ENCODE peak calls at places on chromosomes 3 and 15, in six cellular contexts. Z is activated CD8-positive, alpha-beta memory T cell treated with anti-CD3 and anti-CD28 coated beads for 48 hours; T is left cardiac atrium; P is NCI-H2171; Q is adrenal gland; B is AG08396. Y is an unnamed sample.

GRCh38 chr3:52237006-52237658 is 1.8 kb downstream of the TWF2 start:
- DNase-seq in T (no peak), B (no peak), Z (no peak), Q (no peak), P (no peak), Y (no peak)

GRCh38 chr3:17546500-17546899 is 195.9 kb downstream of the TBC1D5 start:
- DNase-seq in T (no peak), B (no peak), Z (no peak), Q (no peak), P (peak), Y (peak)

GRCh38 chr15:66588971-66589370 is 23.2 kb upstream of the LCTL start:
- DNase-seq in B (no peak), T (no peak), Z (no peak), Q (no peak), P (no peak), Y (no peak)

GRCh38 chr3:148466143-148466542 is 231.6 kb upstream of the AGTR1 start:
- DNase-seq in B (peak), T (no peak), Q (no peak), P (no peak), Z (no peak), Y (no peak)

GRCh38 chr15:43877371-43877770 is 50.6 kb downstream of the WDR76 start:
- DNase-seq in T (no peak), Q (peak), Z (no peak), P (no peak), B (no peak), Y (no peak)

GRCh38 chr3:170808041-170808440 is 62.0 kb downstream of the RPL22L1 start:
- DNase-seq in T (no peak), B (no peak), Z (no peak), Q (no peak), P (no peak), Y (no peak)

GRCh38 chr3:48784426-48785120 is 63.1 kb downstream of the PRKAR2A start:
- DNase-seq in Q (no peak), B (peak), P (no peak), Z (no peak), T (no peak), Y (no peak)

GRCh38 chr15:93041159-93041547 is 47.9 kb downstream of the RGMA start:
- DNase-seq in Z (no peak), P (no peak), Q (no peak), B (no peak), T (no peak), Y (no peak)

GRCh38 chr3:54309601-54310000 is 187.2 kb downstream of the CACNA2D3 start:
- DNase-seq in P (no peak), Q (no peak), T (no peak), Z (no peak), B (no peak), Y (no peak)

GRCh38 chr3:145448436-145448835 is 712.5 kb downstream of the PLOD2 start:
- DNase-seq in P (no peak), B (no peak), Q (no peak), T (no peak), Z (no peak), Y (no peak)

GRCh38 chr3:30342319-30343060 is 263.9 kb upstream of the TGFBR2 start:
- DNase-seq in P (no peak), T (peak), B (peak), Z (no peak), Q (peak), Y (no peak)

GRCh38 chr3:105353485-105354161 is 13.1 kb upstream of the ALCAM start:
- DNase-seq in Q (peak), P (no peak), Z (no peak), B (no peak), T (peak), Y (no peak)

GRCh38 chr3:112319516-112320276 is 13.3 kb upstream of the CD200 start:
- DNase-seq in P (no peak), T (no peak), B (no peak), Q (no peak), Z (no peak), Y (no peak)

GRCh38 chr3:130850846-130851245 is 43.0 kb upstream of the ATP2C1 start:
- DNase-seq in P (no peak), B (no peak), Z (no peak), Q (no peak), T (no peak), Y (no peak)

GRCh38 chr15:49438970-49439631 is 16.1 kb downstream of the FGF7 start:
- DNase-seq in Z (no peak), P (no peak), Q (peak), T (peak), B (no peak), Y (no peak)

GRCh38 chr3:128727996-128728395 is 2.0 kb downstream of the RAB7A start:
- DNase-seq in B (no peak), Z (no peak), Q (no peak), T (no peak), P (no peak), Y (no peak)

GRCh38 chr3:160564205-160564922 is 1.0 kb downstream of the KPNA4 start:
- DNase-seq in B (no peak), Z (no peak), T (no peak), Q (no peak), P (peak), Y (peak)

GRCh38 chr3:141385386-141386079 is 17.2 kb downstream of the ZBTB38 start:
- DNase-seq in B (no peak), T (no peak), Z (no peak), Q (no peak), P (no peak), Y (peak)

GRCh38 chr3:64174328-64174727 is 50.9 kb downstream of the PRICKLE2 start:
- DNase-seq in Z (no peak), P (no peak), T (no peak), B (no peak), Q (no peak), Y (no peak)

GRCh38 chr3:78645628-78646310 is 1122.0 kb downstream of the ROBO1 start:
- DNase-seq in B (peak), P (peak), Q (no peak), T (no peak), Z (no peak), Y (peak)

GRCh38 chr3:42501681-42502428 is 588 bp upstream of the VIPR1 start:
- DNase-seq in P (peak), Q (peak), B (peak), T (peak), Z (no peak), Y (no peak)

GRCh38 chr3:170207717-170208116 is 14.5 kb upstream of the PRKCI start:
- DNase-seq in Q (no peak), P (no peak), Z (no peak), B (no peak), T (no peak), Y (no peak)

GRCh38 chr3:77081240-77081661 is 41.4 kb downstream of the ROBO2 start:
- DNase-seq in Q (no peak), Z (no peak), B (peak), P (peak), T (peak), Y (peak)

GRCh38 chr3:52136513-52136912 is 17.7 kb downstream of the POC1A start:
- DNase-seq in T (peak), Q (no peak), P (no peak), Z (no peak), B (no peak), Y (no peak)

GRCh38 chr15:64635486-64635815 is 139.9 kb downstream of the RBPMS2 start:
- DNase-seq in Q (peak), B (peak), P (no peak), T (peak), Z (no peak), Y (no peak)

GRCh38 chr3:117407317-117407716 is 697.7 kb downstream of the TUSC7 start:
- DNase-seq in T (no peak), Q (no peak), P (no peak), B (no peak), Z (no peak), Y (no peak)

GRCh38 chr3:149160754-149161289 is 31.4 kb downstream of the HPS3 start:
- DNase-seq in Z (no peak), Q (no peak), P (no peak), B (no peak), T (no peak), Y (no peak)

GRCh38 chr3:44529927-44530326 is 25.1 kb upstream of the ZKSCAN7 start:
- DNase-seq in T (no peak), Z (no peak), Q (no peak), P (no peak), B (no peak), Y (no peak)

GRCh38 chr3:43707998-43708397 is 17.3 kb downstream of the ABHD5 start:
- DNase-seq in Z (no peak), B (peak), T (no peak), Q (no peak), P (no peak), Y (no peak)

GRCh38 chr15:70152070-70152480 is 54.4 kb upstream of the TLE3 start:
- DNase-seq in Z (no peak), P (no peak), B (no peak), T (peak), Q (peak), Y (no peak)

GRCh38 chr3:184626942-184627341 is 65.4 kb downstream of the EPHB3 start:
- DNase-seq in T (no peak), P (no peak), B (no peak), Q (no peak), Z (no peak), Y (no peak)

GRCh38 chr3:32571192-32571485 is 481 bp upstream of the DYNC1LI1 start:
- DNase-seq in T (no peak), Q (no peak), P (no peak), B (no peak), Z (no peak), Y (peak)

GRCh38 chr3:159131376-159131775 is 329.5 kb downstream of the MFSD1 start:
- DNase-seq in Q (no peak), P (no peak), B (no peak), T (no peak), Z (no peak), Y (no peak)

GRCh38 chr3:71348831-71349230 is 234.7 kb downstream of the FOXP1 start:
- DNase-seq in Q (no peak), B (no peak), T (no peak), Z (no peak), P (no peak), Y (no peak)

Y was measured in NCI-H2227 treated with DMSO at 0.1 percent for 48 hours.